ENCODE peak calls at places on chromosome 10, in four cellular contexts. One of them, this sample, is unnamed.

GRCh38 chr10:13536674-13537366 is 8.0 kb upstream of the BEND7 start:
- DNase-seq in HepG2: peak
- DNase-seq in HEK293T: peak
- DNase-seq in K562: peak
- DNase-seq in this sample: peak

GRCh38 chr10:61452655-61453641 is at the start of gene TMEM26:
- DNase-seq in HEK293T: no peak
- DNase-seq in K562: peak
- DNase-seq in HepG2: no peak
- DNase-seq in this sample: no peak

GRCh38 chr10:95443636-95444035 is 117.5 kb downstream of the SORBS1 start:
- DNase-seq in HEK293T: no peak
- DNase-seq in HepG2: peak
- DNase-seq in K562: no peak
- DNase-seq in this sample: no peak

GRCh38 chr10:89327803-89328441 is at the start of gene IFIT3:
- DNase-seq in K562: peak
- DNase-seq in HEK293T: peak
- DNase-seq in HepG2: peak
- DNase-seq in this sample: peak

GRCh38 chr10:130231211-130231850 is 95.1 kb downstream of the GLRX3 start:
- DNase-seq in HepG2: no peak
- DNase-seq in HEK293T: no peak
- DNase-seq in K562: no peak
- DNase-seq in this sample: no peak

GRCh38 chr10:49164587-49165188 is 23.5 kb downstream of the TMEM273 start:
- DNase-seq in HepG2: peak
- DNase-seq in HEK293T: peak
- DNase-seq in K562: peak
- DNase-seq in this sample: no peak

GRCh38 chr10:79022565-79023488 is 45.9 kb upstream of the ZMIZ1 start:
- DNase-seq in HEK293T: peak
- DNase-seq in K562: peak
- DNase-seq in HepG2: peak
- DNase-seq in this sample: peak

GRCh38 chr10:35300063-35300699 is 36.1 kb upstream of the CCNY start:
- DNase-seq in HEK293T: no peak
- DNase-seq in HepG2: no peak
- DNase-seq in K562: peak
- DNase-seq in this sample: peak

GRCh38 chr10:101767966-101768790 is 7.7 kb downstream of the FGF8 start:
- DNase-seq in K562: no peak
- DNase-seq in HEK293T: no peak
- DNase-seq in HepG2: no peak
- DNase-seq in this sample: no peak

GRCh38 chr10:114714281-114714741 is 56.2 kb upstream of the ABLIM1 start:
- DNase-seq in HepG2: peak
- DNase-seq in HEK293T: peak
- DNase-seq in K562: no peak
- DNase-seq in this sample: no peak

GRCh38 chr10:31962826-31963597 is 34.4 kb upstream of the ARHGAP12 start:
- DNase-seq in HepG2: no peak
- DNase-seq in HEK293T: no peak
- DNase-seq in K562: no peak
- DNase-seq in this sample: no peak

GRCh38 chr10:75538144-75538543 is 106.7 kb downstream of the LRMDA start:
- DNase-seq in K562: no peak
- DNase-seq in HEK293T: no peak
- DNase-seq in HepG2: no peak
- DNase-seq in this sample: no peak

GRCh38 chr10:35685402-35685801 is 43.3 kb upstream of the FZD8 start:
- DNase-seq in K562: no peak
- DNase-seq in HepG2: peak
- DNase-seq in HEK293T: no peak
- DNase-seq in this sample: no peak

GRCh38 chr10:78247821-78248220 is 214.2 kb downstream of the RPS24 start:
- DNase-seq in HepG2: no peak
- DNase-seq in HEK293T: no peak
- DNase-seq in K562: no peak
- DNase-seq in this sample: no peak

GRCh38 chr10:79436066-79436849 is 9.2 kb downstream of the ZCCHC24 start:
- DNase-seq in K562: no peak
- DNase-seq in HEK293T: no peak
- DNase-seq in HepG2: no peak
- DNase-seq in this sample: no peak

GRCh38 chr10:101047961-101048892 is 13.6 kb upstream of the KAZALD1 start:
- DNase-seq in K562: no peak
- DNase-seq in HepG2: no peak
- DNase-seq in HEK293T: no peak
- DNase-seq in this sample: no peak

GRCh38 chr10:76405932-76406331 is 974.5 kb downstream of the LRMDA start:
- DNase-seq in K562: no peak
- DNase-seq in HepG2: no peak
- DNase-seq in HEK293T: no peak
- DNase-seq in this sample: no peak

GRCh38 chr10:113148899-113149298 is 198.9 kb downstream of the TCF7L2 start:
- DNase-seq in HepG2: no peak
- DNase-seq in HEK293T: no peak
- DNase-seq in K562: no peak
- DNase-seq in this sample: no peak

GRCh38 chr10:113153493-113154127 is 203.6 kb downstream of the TCF7L2 start:
- DNase-seq in HepG2: no peak
- DNase-seq in HEK293T: no peak
- DNase-seq in K562: no peak
- DNase-seq in this sample: no peak

DNA sequence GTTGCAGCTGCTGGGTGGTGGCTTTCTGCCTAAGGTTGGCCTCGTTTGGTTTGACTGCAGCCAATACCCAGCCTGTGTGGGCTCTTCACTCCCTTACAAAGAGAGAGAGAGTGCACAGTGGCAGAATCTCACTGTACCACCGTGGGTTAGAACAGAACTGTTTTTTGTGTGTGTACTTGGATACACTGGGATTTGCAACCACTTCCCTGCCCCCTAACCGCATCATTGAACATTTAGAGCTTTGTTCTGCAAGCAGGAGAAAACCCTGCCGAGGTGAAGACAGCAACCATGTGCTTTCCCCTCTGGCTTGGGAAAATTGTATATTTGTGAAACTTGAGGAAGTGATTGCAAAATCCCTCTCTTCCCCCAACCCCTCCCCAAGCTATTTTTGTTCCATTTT is 201.1 kb downstream of the TCF7L2 start:
- DNase-seq in HEK293T: no peak
- DNase-seq in K562: no peak
- DNase-seq in HepG2: no peak
- DNase-seq in this sample: no peak
- TF ChIP-seq TARDBP in HEK293T: no peak
- TF ChIP-seq TARDBP in K562: no peak
- TF ChIP-seq TARDBP in HepG2: no peak
- TF ChIP-seq TARDBP in this sample: no peak

GRCh38 chr10:110432814-110433565 is 64.7 kb upstream of the DUSP5 start:
- DNase-seq in K562: no peak
- DNase-seq in HEK293T: no peak
- DNase-seq in HepG2: no peak
- DNase-seq in this sample: no peak

GRCh38 chr10:110431659-110432058 is 66.0 kb upstream of the DUSP5 start:
- DNase-seq in HepG2: no peak
- DNase-seq in HEK293T: no peak
- DNase-seq in K562: no peak
- DNase-seq in this sample: no peak

GRCh38 chr10:110432084-110432483 is 65.6 kb upstream of the DUSP5 start:
- DNase-seq in K562: no peak
- DNase-seq in HEK293T: no peak
- DNase-seq in HepG2: no peak
- DNase-seq in this sample: no peak

GRCh38 chr10:110429301-110429700 is 68.4 kb upstream of the DUSP5 start:
- DNase-seq in HepG2: no peak
- DNase-seq in K562: no peak
- DNase-seq in HEK293T: no peak
- DNase-seq in this sample: no peak

GRCh38 chr10:110430369-110431273 is 67.1 kb upstream of the DUSP5 start:
- DNase-seq in K562: no peak
- DNase-seq in HepG2: no peak
- DNase-seq in HEK293T: no peak
- DNase-seq in this sample: no peak
- TF ChIP-seq TARDBP in K562: no peak
- TF ChIP-seq TARDBP in HepG2: no peak
- TF ChIP-seq TARDBP in HEK293T: no peak
- TF ChIP-seq TARDBP in this sample: no peak

GRCh38 chr10:21208666-21209316 is 311.7 kb upstream of the NEBL start:
- DNase-seq in HEK293T: no peak
- DNase-seq in HepG2: no peak
- DNase-seq in K562: peak
- DNase-seq in this sample: no peak
- TF ChIP-seq TARDBP in HEK293T: no peak
- TF ChIP-seq TARDBP in HepG2: no peak
- TF ChIP-seq TARDBP in K562: no peak
- TF ChIP-seq TARDBP in this sample: no peak

DNA sequence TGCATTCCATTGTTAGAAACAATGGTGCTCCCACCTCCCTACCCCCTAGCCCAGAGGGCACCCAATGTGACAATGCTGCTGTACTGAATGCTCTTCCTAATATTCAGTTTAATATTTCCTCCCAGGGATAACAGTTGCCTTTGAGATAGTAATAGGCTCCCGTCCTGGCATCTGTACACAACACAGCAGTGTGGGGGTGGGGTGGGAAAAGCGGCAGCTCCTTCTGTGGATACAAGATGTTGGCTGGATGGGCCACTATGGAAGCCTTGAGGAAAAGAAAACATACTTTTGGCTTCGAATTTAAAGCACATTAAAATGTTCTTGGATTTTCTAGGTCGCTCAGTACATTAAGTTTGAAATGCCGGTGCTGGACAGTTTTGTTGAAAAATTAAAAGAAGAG is 9.2 kb upstream of the ZNF22 start:
- DNase-seq in HepG2: no peak
- DNase-seq in HEK293T: no peak
- DNase-seq in K562: no peak
- DNase-seq in this sample: no peak
- TF ChIP-seq TARDBP in HepG2: no peak
- TF ChIP-seq TARDBP in HEK293T: no peak
- TF ChIP-seq TARDBP in K562: no peak
- TF ChIP-seq TARDBP in this sample: no peak

DNA sequence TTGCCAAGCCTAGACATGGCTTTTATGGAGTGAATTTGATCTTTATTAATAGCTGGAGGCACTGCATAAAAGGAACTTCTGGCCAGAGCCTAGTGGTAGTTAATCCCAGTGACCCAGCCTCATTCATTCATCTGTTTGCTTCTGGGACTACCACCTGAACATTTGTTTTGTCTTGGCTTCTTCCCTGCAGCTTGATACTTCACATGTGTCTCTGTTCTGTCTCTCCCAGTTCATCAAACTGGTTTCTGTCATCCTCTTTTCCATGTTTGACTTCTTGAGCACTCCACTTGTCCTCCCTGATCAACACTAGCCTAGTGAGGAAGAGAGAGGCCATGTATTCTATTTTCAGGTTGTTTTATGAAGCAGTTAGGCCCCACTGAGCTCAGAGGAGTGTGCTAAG is 163.6 kb downstream of the NRG3 start:
- DNase-seq in HepG2: no peak
- DNase-seq in HEK293T: no peak
- DNase-seq in K562: no peak
- DNase-seq in this sample: no peak
- TF ChIP-seq TARDBP in HepG2: no peak
- TF ChIP-seq TARDBP in HEK293T: no peak
- TF ChIP-seq TARDBP in K562: no peak
- TF ChIP-seq TARDBP in this sample: no peak

GRCh38 chr10:16491933-16492332 is 29.7 kb downstream of the C1QL3 start:
- DNase-seq in K562: peak
- DNase-seq in HepG2: no peak
- DNase-seq in HEK293T: no peak
- DNase-seq in this sample: no peak

GRCh38 chr10:16494174-16494573 is 27.5 kb downstream of the C1QL3 start:
- DNase-seq in HEK293T: no peak
- DNase-seq in HepG2: no peak
- DNase-seq in K562: no peak
- DNase-seq in this sample: no peak

GRCh38 chr10:16497911-16498310 is 23.8 kb downstream of the C1QL3 start:
- DNase-seq in K562: no peak
- DNase-seq in HepG2: no peak
- DNase-seq in HEK293T: no peak
- DNase-seq in this sample: no peak
- TF ChIP-seq TARDBP in K562: no peak
- TF ChIP-seq TARDBP in HepG2: no peak
- TF ChIP-seq TARDBP in HEK293T: no peak
- TF ChIP-seq TARDBP in this sample: no peak

GRCh38 chr10:30092151-30092790 is 32.9 kb upstream of the JCAD start:
- DNase-seq in K562: no peak
- DNase-seq in HEK293T: no peak
- DNase-seq in HepG2: no peak
- DNase-seq in this sample: no peak
- TF ChIP-seq TARDBP in K562: no peak
- TF ChIP-seq TARDBP in HEK293T: no peak
- TF ChIP-seq TARDBP in HepG2: no peak
- TF ChIP-seq TARDBP in this sample: no peak

GRCh38 chr10:133030791-133031190 is 56.9 kb upstream of the ADGRA1 start:
- DNase-seq in HepG2: no peak
- DNase-seq in K562: no peak
- DNase-seq in HEK293T: no peak
- DNase-seq in this sample: no peak
- TF ChIP-seq TARDBP in HepG2: no peak
- TF ChIP-seq TARDBP in K562: no peak
- TF ChIP-seq TARDBP in HEK293T: no peak
- TF ChIP-seq TARDBP in this sample: no peak

GRCh38 chr10:23384364-23384763 is 39.8 kb upstream of the C10orf67 start:
- DNase-seq in K562: no peak
- DNase-seq in HepG2: no peak
- DNase-seq in HEK293T: no peak
- DNase-seq in this sample: no peak
- TF ChIP-seq TARDBP in K562: no peak
- TF ChIP-seq TARDBP in HepG2: no peak
- TF ChIP-seq TARDBP in HEK293T: no peak
- TF ChIP-seq TARDBP in this sample: no peak

This sample was measured in GM12878.